ENCODE peak calls at places on chromosomes 12 and 14, in nine cellular contexts. T is natural killer cell treated with Interleukin-12 subunit alpha and Interleukin-12 subunit beta and Interleukin-15 and Interleukin-18, amount 100 ng/mL, for 72 hours; S is NCI-H146; K is NCI-H1694; O is stimulated activated CD4-positive, alpha-beta T cell treated with anti-CD3 and anti-CD28 coated beads, TNF-alpha, amount 100 ng/mL, for 4 hours; X is SJCRH30; N is activated CD8-positive, alpha-beta memory T cell treated with anti-CD3 and anti-CD28 coated beads, Interleukin-2, amount 50 U/mL, for 4 hours; I is activated T-cell treated with anti-CD3 and anti-CD28 coated beads, Interleukin-2, amount 50 U/mL, for 72 hours; D is activated CD4-positive, CD25-positive, alpha-beta regulatory T cell. J is an unnamed sample.

GRCh38 chr12:2453076-2453806 is 341.5 kb upstream of the FKBP4 start:
- DNase-seq in X (no peak), S (no peak), K (no peak), N (no peak), T (no peak), D (no peak), I (no peak), O (no peak), J (no peak)

GRCh38 chr14:89373185-89373584 is 43.8 kb downstream of the FOXN3 start:
- DNase-seq in T (no peak), N (no peak), O (no peak), K (no peak), D (no peak), I (no peak), X (no peak), S (no peak), J (no peak)

GRCh38 chr14:104194716-104195115 is 56.3 kb downstream of the KIF26A start:
- DNase-seq in K (no peak), X (no peak), O (no peak), I (no peak), S (no peak), D (no peak), T (no peak), N (no peak), J (no peak)

GRCh38 chr14:24212924-24213865 is at the start of gene CHMP4A:
- DNase-seq in X (peak), N (peak), D (peak), S (peak), O (peak), I (peak), T (peak), K (peak), J (peak)

GRCh38 chr12:25388216-25388615 is 137.5 kb upstream of the KRAS start:
- DNase-seq in X (no peak), I (peak), O (no peak), T (no peak), N (no peak), D (no peak), S (no peak), K (no peak), J (no peak)

GRCh38 chr12:20490213-20490612 is 121.9 kb downstream of the PDE3A start:
- DNase-seq in T (no peak), D (no peak), X (no peak), K (no peak), N (no peak), O (no peak), I (no peak), S (no peak), J (no peak)

GRCh38 chr12:288687-289086 is 26.1 kb upstream of the SLC6A13 start:
- DNase-seq in D (no peak), T (no peak), O (no peak), X (no peak), S (no peak), N (no peak), I (no peak), K (no peak), J (no peak)

GRCh38 chr12:114069507-114069906 is 103.4 kb upstream of the RBM19 start:
- DNase-seq in K (no peak), O (no peak), X (no peak), I (no peak), S (no peak), D (no peak), T (no peak), N (no peak), J (no peak)

GRCh38 chr12:2457215-2458112 is 337.3 kb upstream of the FKBP4 start:
- DNase-seq in I (no peak), O (no peak), K (no peak), S (no peak), D (no peak), N (no peak), T (no peak), X (no peak), J (no peak)

GRCh38 chr12:46380397-46380796 is 7.8 kb upstream of the SLC38A2 start:
- DNase-seq in T (no peak), O (no peak), I (no peak), X (no peak), N (no peak), S (no peak), D (no peak), K (no peak), J (no peak)

GRCh38 chr14:95549656-95550585 is 15.1 kb downstream of the GLRX5 start:
- DNase-seq in X (peak), T (no peak), K (no peak), S (no peak), O (no peak), I (no peak), N (no peak), D (no peak), J (no peak)

GRCh38 chr12:50088577-50089335 is 3.6 kb downstream of the SMARCD1 start:
- DNase-seq in K (peak), X (peak), O (peak), S (peak), D (no peak), I (peak), T (no peak), N (peak), J (peak)

GRCh38 chr12:123907726-123908476 is 64.7 kb downstream of the CCDC92 start:
- DNase-seq in X (peak), I (no peak), D (no peak), T (no peak), S (no peak), O (no peak), N (no peak), K (no peak), J (no peak)

GRCh38 chr14:104702106-104702505 is 12.7 kb downstream of the INF2 start:
- DNase-seq in X (no peak), T (no peak), O (no peak), K (no peak), N (no peak), D (no peak), I (no peak), S (no peak), J (no peak)

GRCh38 chr12:74365178-74365964 is 172.3 kb upstream of the ATXN7L3B start:
- DNase-seq in X (peak), K (peak), D (no peak), N (no peak), O (no peak), T (no peak), I (peak), S (peak), J (no peak)

GRCh38 chr12:46578190-46578982 is 205.8 kb upstream of the SLC38A2 start:
- DNase-seq in S (no peak), I (no peak), T (no peak), X (no peak), O (no peak), N (no peak), D (no peak), K (no peak), J (no peak)

GRCh38 chr14:103499709-103500108 is 22.9 kb downstream of the CKB start:
- DNase-seq in I (no peak), K (no peak), S (no peak), X (no peak), D (no peak), N (no peak), O (no peak), T (no peak), J (no peak)

GRCh38 chr14:100747021-100747586 is 20.4 kb downstream of the DLK1 start:
- DNase-seq in K (peak), N (no peak), S (peak), X (no peak), T (peak), D (no peak), O (no peak), I (peak), J (no peak)

GRCh38 chr12:52232233-52232915 is 669 bp upstream of the KRT7 start:
- DNase-seq in S (no peak), K (no peak), T (no peak), I (no peak), N (no peak), X (no peak), D (no peak), O (no peak), J (no peak)

GRCh38 chr12:93363854-93364297 is 13.8 kb upstream of the NUDT4 start:
- DNase-seq in T (no peak), D (no peak), S (no peak), I (no peak), X (no peak), N (no peak), K (no peak), O (no peak), J (peak)

GRCh38 chr14:40601063-40601462 is 1005.6 kb upstream of the LRFN5 start:
- DNase-seq in K (no peak), I (no peak), D (no peak), N (no peak), X (no peak), S (no peak), O (no peak), T (no peak), J (no peak)

GRCh38 chr12:121568503-121568902 is 12.3 kb downstream of the KDM2B start:
- DNase-seq in O (no peak), D (no peak), I (no peak), X (no peak), N (no peak), T (no peak), S (no peak), K (no peak), J (no peak)

GRCh38 chr12:108567974-108568652 is 5.7 kb downstream of the ISCU start:
- DNase-seq in X (no peak), N (no peak), D (no peak), K (no peak), S (no peak), O (no peak), I (no peak), T (no peak), J (no peak)

GRCh38 chr12:94650143-94651056 is at the start of gene TMCC3:
- DNase-seq in O (no peak), I (peak), K (no peak), X (peak), N (peak), D (no peak), S (peak), T (no peak), J (no peak)

GRCh38 chr14:86625637-86626036 is 1095.7 kb downstream of the FLRT2 start:
- DNase-seq in S (no peak), I (no peak), O (no peak), T (no peak), D (no peak), N (no peak), X (no peak), K (no peak), J (no peak)

GRCh38 chr12:46935448-46935847 is 109.7 kb upstream of the SLC38A4 start:
- DNase-seq in N (no peak), I (no peak), S (no peak), K (no peak), O (no peak), D (no peak), T (no peak), X (no peak), J (no peak)

GRCh38 chr14:53495846-53496343 is 342.8 kb upstream of the DDHD1 start:
- DNase-seq in I (no peak), O (no peak), N (no peak), K (no peak), X (no peak), T (no peak), D (no peak), S (no peak), J (no peak)

GRCh38 chr12:2170376-2170775 is 117.6 kb downstream of the CACNA1C start:
- DNase-seq in I (no peak), X (no peak), N (no peak), K (no peak), T (no peak), D (no peak), O (no peak), S (no peak), J (no peak)

GRCh38 chr14:96189288-96189711 is 15.3 kb upstream of the BDKRB2 start:
- DNase-seq in I (no peak), N (no peak), T (no peak), D (no peak), S (no peak), X (no peak), O (no peak), K (no peak), J (no peak)

GRCh38 chr14:92737206-92737605 is 11.2 kb downstream of the LGMN start:
- DNase-seq in D (no peak), T (no peak), X (no peak), S (no peak), K (no peak), O (no peak), N (no peak), I (no peak), J (no peak)

GRCh38 chr12:131432532-131433260 is 278.2 kb upstream of the SFSWAP start:
- DNase-seq in N (no peak), X (no peak), S (no peak), O (no peak), D (no peak), I (no peak), T (peak), K (no peak), J (no peak)

GRCh38 chr12:71476513-71476912 is 36.9 kb downstream of the LGR5 start:
- DNase-seq in I (no peak), X (no peak), D (no peak), T (no peak), K (no peak), O (no peak), N (no peak), S (no peak), J (no peak)

GRCh38 chr12:83850531-83850930 is 1062.1 kb downstream of the SLC6A15 start:
- DNase-seq in D (no peak), X (no peak), I (no peak), K (no peak), N (no peak), S (no peak), T (no peak), O (no peak), J (no peak)

GRCh38 chr14:28542040-28542439 is 224.5 kb upstream of the FOXG1 start:
- DNase-seq in O (no peak), T (no peak), K (no peak), S (no peak), D (no peak), X (no peak), N (no peak), I (no peak), J (no peak)

GRCh38 chr14:39988939-39989338 is 556.7 kb upstream of the FBXO33 start:
- DNase-seq in T (no peak), S (peak), D (no peak), N (no peak), X (no peak), K (peak), O (no peak), I (no peak), J (no peak)

GRCh38 chr12:480831-481230 is 21.1 kb downstream of the B4GALNT3 start:
- DNase-seq in I (no peak), N (no peak), D (no peak), T (no peak), X (peak), O (no peak), S (no peak), K (no peak), J (no peak)

J was measured in CMK.